ENCODE peak calls at places on chromosomes 13 and 19, in five cellular contexts. Y is body of pancreas, D is heart right ventricle, R is prostate gland, A is H1. J is an unnamed sample.

GRCh38 chr19:40305403-40305802 is 20.3 kb upstream of the AKT2 start:
- DNase-seq in D (peak; percentile 85), Y (peak; percentile 78), A (peak; percentile 66), R (peak; percentile 76), J (peak; percentile 91)

GRCh38 chr19:262125-262524 is 29.1 kb downstream of the PLPP2 start:
- DNase-seq in R (no peak), Y (no peak), A (no peak), D (no peak), J (no peak)

GRCh38 chr13:41398494-41399190 is 58.7 kb upstream of the RGCC start:
- DNase-seq in R (no peak), A (no peak), Y (no peak), D (no peak), J (no peak)

GRCh38 chr19:49331616-49332055 is 3.6 kb upstream of the CD37 start:
- DNase-seq in R (no peak), D (no peak), Y (peak; percentile 26), A (no peak), J (peak; percentile 62)

GRCh38 chr13:44929691-44930090 is 59.6 kb downstream of the NUFIP1 start:
- DNase-seq in Y (no peak), A (no peak), R (no peak), D (no peak), J (no peak)

GRCh38 chr13:19695829-19696228 is 62.4 kb downstream of the MPHOSPH8 start:
- DNase-seq in Y (no peak), R (no peak), D (no peak), A (no peak), J (no peak)

GRCh38 chr13:75555836-75556235 is 6.2 kb downstream of the UCHL3 start:
- DNase-seq in A (no peak), D (no peak), R (no peak), Y (no peak), J (no peak)

GRCh38 chr13:98476538-98476966 is 100.4 kb downstream of the STK24 start:
- DNase-seq in R (no peak), D (no peak), Y (peak; percentile 42), A (no peak), J (peak; percentile 83)

GRCh38 chr13:101144808-101145419 is 271.4 kb downstream of the NALCN start:
- DNase-seq in D (no peak), R (peak; percentile 14), Y (no peak), A (no peak), J (peak; percentile 71)

GRCh38 chr13:101795025-101795424 is 342.6 kb downstream of the ITGBL1 start:
- DNase-seq in Y (no peak), A (no peak), R (no peak), D (no peak), J (no peak)

GRCh38 chr19:44697670-44698034 is 1.3 kb upstream of the CEACAM16 start:
- DNase-seq in R (no peak), D (no peak), Y (no peak), A (no peak), J (no peak)

GRCh38 chr19:44783545-44783944 is 5.9 kb downstream of the CBLC start:
- DNase-seq in Y (no peak), A (no peak), R (no peak), D (no peak), J (no peak)

GRCh38 chr13:22017226-22017625 is 346.4 kb downstream of the FGF9 start:
- DNase-seq in D (no peak), A (no peak), Y (no peak), R (no peak), J (no peak)

GRCh38 chr13:41842029-41842428 is 118.9 kb downstream of the VWA8 start:
- DNase-seq in A (no peak), R (no peak), Y (no peak), D (no peak), J (no peak)

GRCh38 chr13:105920375-105920774 is 615.1 kb downstream of the EFNB2 start:
- DNase-seq in A (no peak), D (no peak), Y (no peak), R (no peak), J (peak; percentile 89)

GRCh38 chr13:21139374-21139773 is 37.0 kb downstream of the SKA3 start:
- DNase-seq in R (no peak), A (no peak), Y (no peak), D (no peak), J (no peak)

GRCh38 chr19:46378268-46378667 is 31.4 kb downstream of the PPP5C start:
- DNase-seq in R (peak; percentile 61), Y (no peak), D (no peak), A (no peak), J (no peak)

GRCh38 chr19:45601524-45602522 is at the start of gene GPR4:
- DNase-seq in A (peak; percentile 82), Y (no peak), R (no peak), D (peak; percentile 44), J (no peak)

GRCh38 chr19:12991296-12991695 is 4.0 kb upstream of the NFIX start:
- DNase-seq in R (no peak), A (no peak), D (no peak), Y (no peak), J (no peak)

GRCh38 chr13:57030671-57031070 is 110.0 kb upstream of the PRR20A start:
- DNase-seq in A (no peak), Y (no peak), R (no peak), D (no peak), J (no peak)

GRCh38 chr19:23823952-23824389 is 65.3 kb upstream of the ZNF681 start:
- DNase-seq in Y (no peak), R (no peak), D (no peak), A (no peak), J (peak; percentile 7)

GRCh38 chr19:49613374-49613773 is 22.4 kb downstream of the PRR12 start:
- DNase-seq in R (peak; percentile 40), D (no peak), A (no peak), Y (no peak), J (peak; percentile 28)

GRCh38 chr13:112733661-112734379 is 44.0 kb downstream of the ATP11A start:
- DNase-seq in Y (no peak), A (no peak), D (no peak), R (no peak), J (no peak)

GRCh38 chr19:48818234-48818823 is 7.5 kb upstream of the BCAT2 start:
- DNase-seq in D (no peak), Y (peak; percentile 85), R (no peak), A (no peak), J (no peak)

GRCh38 chr13:113604186-113604585 is 19.6 kb downstream of the TFDP1 start:
- DNase-seq in A (no peak), Y (no peak), D (no peak), R (no peak), J (no peak)

GRCh38 chr19:6500837-6501739 is 1.0 kb downstream of the TUBB4A start:
- DNase-seq in A (peak; percentile 52), D (no peak), R (no peak), Y (no peak), J (no peak)
- TF ChIP-seq CTCF in A (no peak), D (no peak), R (no peak), Y (no peak), J (no peak)

DNA sequence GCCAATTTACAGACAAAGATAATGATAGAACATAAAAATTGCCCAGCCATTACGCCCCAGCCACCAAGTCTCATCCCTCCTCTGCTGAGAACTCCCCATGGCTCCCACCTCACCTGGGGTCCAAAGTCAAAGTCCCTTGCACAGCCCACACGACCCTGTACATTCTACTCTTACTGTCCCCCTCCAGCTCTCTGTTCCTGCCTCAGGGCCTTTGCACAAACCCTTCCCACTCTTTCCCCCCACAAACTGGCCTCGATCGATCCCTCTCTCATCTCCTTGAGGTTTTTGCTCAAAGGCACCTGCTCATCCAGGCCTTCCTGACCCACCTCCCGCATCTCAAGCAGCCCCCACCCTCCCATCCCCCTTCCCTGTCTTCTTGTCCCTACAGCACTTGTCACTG is 1.3 kb downstream of the DOCK6 start:
- DNase-seq in Y (no peak), D (no peak), R (no peak), A (no peak), J (no peak)
- H3K4me3 ChIP-seq in Y (no peak overlapping the region), D (peak overlapping the region; percentile 98), R (no peak overlapping the region), A (peak overlapping the region; percentile 77), J (peak overlapping the region; percentile 71)

GRCh38 chr19:29530549-29531457 is 5.0 kb downstream of the VSTM2B start:
- DNase-seq in D (no peak), Y (no peak), R (no peak), A (no peak), J (no peak)
- TF ChIP-seq CTCF in D (no peak), Y (no peak), R (no peak), A (no peak), J (no peak)

DNA sequence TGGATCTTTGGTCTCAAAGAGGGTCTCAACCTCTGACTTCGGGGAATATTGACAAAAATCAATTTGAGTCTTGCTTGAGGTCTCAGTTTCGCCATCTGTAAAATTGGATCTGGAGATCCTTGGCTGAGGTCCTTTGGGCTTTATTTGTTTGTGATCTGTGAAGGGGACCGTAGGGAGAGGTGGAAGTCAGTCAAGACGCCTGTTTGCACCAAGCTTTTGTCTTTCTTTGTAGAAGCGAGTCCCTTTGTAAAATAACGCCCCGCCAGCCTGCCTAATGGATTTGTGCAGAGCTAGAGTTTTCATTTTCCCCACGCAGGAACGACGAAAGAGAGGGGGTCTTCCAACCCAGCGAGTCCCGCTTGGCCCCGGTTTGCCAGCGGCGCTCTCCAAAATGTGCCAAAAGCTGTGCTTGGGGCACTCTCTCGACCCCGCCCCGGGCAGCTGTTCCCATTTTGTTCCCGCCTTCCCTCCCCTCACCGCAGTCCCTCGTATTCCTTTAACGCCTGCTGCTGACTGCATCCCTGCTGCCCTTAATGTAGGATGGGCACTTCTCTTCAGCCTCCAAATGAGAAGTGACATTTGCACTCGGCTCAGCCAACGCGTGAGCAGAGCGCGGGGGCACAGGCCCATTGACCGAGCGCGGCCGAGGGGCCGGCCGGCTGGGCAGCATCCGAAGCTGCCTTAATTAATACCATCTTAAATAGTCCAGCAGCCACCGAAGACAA is 13.0 kb downstream of the ZIC5 start:
- DNase-seq in D (no peak), A (peak; percentile 78), Y (no peak), R (no peak), J (no peak)
- H3K4me3 ChIP-seq in D (no peak overlapping the region), A (peak overlapping the region; percentile 45), Y (no peak overlapping the region), R (no peak overlapping the region), J (no peak overlapping the region)

DNA sequence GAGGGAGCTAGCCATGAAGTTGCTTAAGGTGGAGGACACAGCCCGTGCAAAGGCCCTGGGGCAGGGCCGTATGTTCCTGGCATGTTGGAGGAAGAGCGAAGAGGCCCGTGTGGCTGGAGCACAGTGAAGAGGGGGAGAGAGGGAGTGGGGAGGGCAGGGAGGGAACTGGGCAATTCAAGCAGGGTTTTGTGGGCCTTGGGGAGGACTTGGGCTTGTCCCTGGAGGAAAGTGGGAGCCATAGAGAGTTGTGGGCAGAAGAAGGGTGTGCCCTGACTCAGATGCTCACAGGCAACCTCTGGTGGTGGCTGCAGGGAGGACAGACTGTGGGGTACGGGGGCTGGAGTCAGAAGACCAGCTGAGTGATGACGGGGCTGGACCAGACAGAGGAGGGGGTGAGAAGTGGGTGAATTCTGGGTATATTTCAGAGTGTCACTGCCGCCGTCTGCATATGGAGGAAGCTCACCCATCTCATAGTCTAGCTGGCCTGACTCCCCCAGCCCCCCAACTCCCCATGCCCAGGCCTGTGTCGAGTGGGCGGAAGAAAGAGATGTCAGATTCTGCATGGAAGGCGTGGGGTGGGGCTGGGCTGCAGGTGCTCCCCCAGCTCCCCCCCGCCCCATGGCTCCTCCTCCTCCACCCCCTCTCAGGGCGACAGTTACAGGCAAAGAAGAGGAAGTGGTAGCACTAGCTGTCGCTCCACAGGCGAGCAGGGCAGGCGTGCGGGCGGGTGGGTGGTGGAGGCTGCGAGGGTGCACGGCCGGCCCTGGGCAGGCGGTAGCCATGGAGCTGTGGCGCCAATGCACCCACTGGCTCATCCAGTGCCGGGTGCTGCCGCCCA is at the start of gene VAV1:
- DNase-seq in D (peak; percentile 32), R (peak; percentile 27), Y (no peak), A (no peak), J (no peak)
- TF ChIP-seq CTCF in D (no peak), R (no peak), Y (no peak), A (peak; percentile 62), J (no peak)

J was measured in epithelial cell of esophagus.